ENCODE peak calls at places on chromosomes 4 and X, in nine cellular contexts. I is AG09319, U is OCI-LY7, Z is epithelial cell of esophagus, K is H9, M is mesothelial cell of epicardium, Q is AG04450, C is cardiac fibroblast, D is astrocyte of the spinal cord. E is an unnamed sample.

GRCh38 chr4:148245015-148245414 is 197.2 kb downstream of the NR3C2 start:
- DNase-seq in C (no peak), D (no peak), Z (no peak), Q (no peak), K (no peak), U (no peak), I (no peak), M (no peak), E (no peak)

GRCh38 chr4:2958446-2958845 is 4.8 kb downstream of the NOP14 start:
- DNase-seq in U (no peak), D (peak), M (no peak), I (no peak), K (no peak), Z (peak), Q (no peak), C (peak), E (no peak)

GRCh38 chr4:87216469-87216868 is 3.9 kb downstream of the KLHL8 start:
- DNase-seq in U (no peak), C (peak), M (no peak), Q (no peak), I (no peak), Z (peak), K (no peak), D (no peak), E (no peak)

GRCh38 chr4:54937501-54937900 is 187.9 kb downstream of the KDR start:
- DNase-seq in U (no peak), D (peak), C (no peak), Q (no peak), Z (peak), M (no peak), I (no peak), K (no peak), E (no peak)

GRCh38 chr4:109067509-109068205 is 234.8 kb downstream of the COL25A1 start:
- DNase-seq in D (peak), K (no peak), I (no peak), U (no peak), Z (no peak), M (no peak), C (peak), Q (peak), E (no peak)

GRCh38 chr4:7237863-7238262 is 45.5 kb downstream of the SORCS2 start:
- DNase-seq in Z (no peak), Q (no peak), U (no peak), I (peak), M (no peak), D (no peak), K (no peak), C (no peak), E (no peak)

GRCh38 chr4:142083264-142083663 is 446.9 kb downstream of the IL15 start:
- DNase-seq in M (no peak), D (no peak), U (no peak), K (no peak), C (peak), I (no peak), Z (no peak), Q (no peak), E (no peak)

GRCh38 chr4:24226018-24226417 is 336.2 kb upstream of the PPARGC1A start:
- DNase-seq in Q (no peak), Z (peak), M (no peak), K (no peak), C (peak), D (peak), I (no peak), U (no peak), E (no peak)

GRCh38 chr4:74408639-74409038 is 36.3 kb upstream of the AREG start:
- DNase-seq in Z (peak), U (no peak), Q (no peak), I (no peak), K (no peak), M (no peak), D (no peak), C (peak), E (no peak)

GRCh38 chr4:151806511-151806927 is 45.7 kb upstream of the GATB start:
- DNase-seq in D (peak), M (no peak), C (peak), U (no peak), Z (no peak), Q (peak), I (peak), K (no peak), E (no peak)

DNA sequence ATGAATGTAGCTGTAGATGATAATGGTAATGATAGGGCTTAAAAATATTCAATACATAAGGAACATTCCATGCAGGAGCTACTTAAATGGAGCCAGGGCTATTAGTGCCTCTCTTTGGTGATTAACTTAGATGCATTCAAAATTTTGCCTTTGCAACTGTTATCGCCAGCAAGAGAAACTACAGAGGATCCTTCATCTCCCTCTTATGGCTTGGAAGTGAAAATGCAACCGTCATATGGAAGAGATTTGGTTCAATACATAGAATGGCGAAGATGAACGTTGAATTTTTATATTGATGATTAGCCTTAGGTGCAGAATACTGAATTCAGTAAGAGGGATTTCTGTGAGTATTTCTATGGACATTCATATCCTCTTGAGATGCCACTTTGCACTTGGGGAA is 134.5 kb upstream of the NLGN4X start:
- DNase-seq in Q (no peak), M (no peak), K (no peak), I (no peak), C (no peak), D (no peak), U (no peak), Z (no peak), E (no peak)
- TF ChIP-seq CTCF in Q (no peak), M (no peak), K (peak), I (no peak), C (no peak), D (no peak), U (peak), Z (no peak), E (no peak)

DNA sequence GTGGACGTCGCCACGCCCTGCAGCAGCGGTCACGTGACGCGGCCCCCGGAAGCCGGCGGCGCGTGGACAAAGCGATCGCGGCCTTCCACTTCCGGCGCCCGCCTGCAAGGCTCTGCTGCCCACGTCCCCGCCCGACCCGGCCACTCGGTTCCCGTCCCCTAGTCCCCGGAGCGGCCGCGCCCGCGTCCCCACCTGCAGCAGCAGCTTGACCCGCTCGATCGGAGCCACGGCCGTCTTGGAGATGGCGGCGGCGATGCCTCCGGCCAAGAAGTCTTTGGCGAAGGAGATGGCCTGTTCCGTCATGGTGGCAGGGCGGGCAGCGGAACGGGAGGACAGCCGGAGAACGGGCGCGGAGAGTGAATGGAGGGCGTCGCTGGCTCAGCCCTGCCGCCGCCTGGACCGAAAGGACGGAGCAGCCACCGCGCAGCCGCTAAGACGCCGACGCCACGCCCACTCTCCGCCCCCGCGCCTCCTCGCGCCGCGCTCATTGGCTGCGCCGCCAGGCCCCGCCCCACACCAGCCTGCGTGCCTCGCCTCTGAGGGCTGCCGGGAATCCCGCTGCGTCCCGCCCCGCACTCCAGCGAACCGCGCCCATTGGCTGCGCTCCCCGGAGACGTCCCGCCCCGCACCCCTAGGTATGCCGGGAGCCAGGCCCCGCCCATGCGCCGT is at the start of gene SLC25A6:
- DNase-seq in D (peak), U (peak), Q (peak), I (peak), M (peak), C (peak), Z (peak), K (peak), E (peak)
- TF ChIP-seq CTCF in D (no peak), U (peak), Q (no peak), I (no peak), M (no peak), C (no peak), Z (no peak), K (peak), E (no peak)

GRCh38 chrX:21982311-21982710 is 41.8 kb downstream of the SMS start:
- DNase-seq in U (no peak), K (no peak), D (no peak), Q (no peak), I (no peak), Z (no peak), C (no peak), M (no peak), E (no peak)

GRCh38 chrX:21989415-21989814 is 42.7 kb upstream of the PHEX start:
- DNase-seq in D (no peak), C (no peak), Z (no peak), K (no peak), Q (no peak), M (no peak), U (no peak), I (no peak), E (no peak)

GRCh38 chrX:21990812-21991211 is 41.3 kb upstream of the PHEX start:
- DNase-seq in I (no peak), D (no peak), M (no peak), Q (no peak), U (no peak), K (no peak), C (no peak), Z (no peak), E (no peak)

GRCh38 chrX:21986596-21986995 is 45.5 kb upstream of the PHEX start:
- DNase-seq in C (peak), D (no peak), Q (no peak), I (no peak), Z (peak), M (no peak), U (no peak), K (no peak), E (no peak)

GRCh38 chrX:21985332-21985777 is 44.8 kb downstream of the SMS start:
- DNase-seq in U (peak), D (peak), M (no peak), C (peak), Q (peak), Z (peak), I (peak), K (peak), E (peak)
- TF ChIP-seq CTCF in U (peak), D (peak), M (peak), C (peak), Q (peak), Z (peak), I (peak), K (peak), E (peak)

DNA sequence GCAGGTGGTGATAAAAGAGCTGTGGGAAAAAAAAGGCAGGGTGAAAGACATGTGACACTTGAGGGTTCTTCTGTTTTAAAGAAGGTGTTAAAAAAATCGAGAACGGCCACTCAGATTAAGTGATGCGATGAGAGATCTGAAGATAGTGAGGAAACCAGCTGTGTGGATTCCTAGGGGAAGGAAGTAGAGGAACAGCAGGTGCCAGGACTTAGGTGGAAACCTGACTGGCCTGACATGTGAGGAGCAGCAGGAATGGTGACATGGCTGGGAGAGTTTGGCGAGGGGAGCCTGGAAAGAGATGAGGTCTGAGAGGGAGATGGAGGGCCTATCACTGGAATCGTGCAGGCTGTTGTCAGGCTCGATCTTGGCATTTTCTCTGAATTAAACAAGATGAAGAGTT is 55.5 kb downstream of the BMPR1B start:
- DNase-seq in U (no peak), K (no peak), Q (no peak), C (no peak), D (no peak), I (no peak), Z (no peak), M (no peak), E (no peak)
- TF ChIP-seq CTCF in U (no peak), K (no peak), Q (no peak), C (no peak), D (no peak), I (no peak), Z (no peak), M (no peak), E (no peak)

DNA sequence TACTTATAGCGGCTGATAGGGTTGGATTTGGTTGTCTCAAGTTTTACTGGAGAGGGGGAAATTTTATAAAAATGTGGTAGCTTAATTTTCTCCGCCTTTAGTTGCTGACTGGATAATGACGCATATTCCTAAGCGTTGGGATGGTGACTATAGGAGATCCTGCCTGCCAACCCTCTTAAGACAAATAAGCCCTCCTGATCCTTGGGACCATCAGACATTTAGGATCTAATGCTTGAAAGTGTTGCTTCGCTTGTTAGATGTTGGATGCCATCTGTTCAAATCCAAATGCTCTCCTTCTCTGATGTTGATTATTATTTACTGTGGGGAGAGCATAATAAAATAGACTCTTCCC is 2.2 kb downstream of the RAPGEF2 start:
- DNase-seq in D (peak), U (no peak), I (no peak), M (no peak), C (peak), Z (peak), K (no peak), Q (no peak), E (no peak)
- TF ChIP-seq CTCF in D (no peak), U (no peak), I (no peak), M (no peak), C (no peak), Z (no peak), K (no peak), Q (no peak), E (no peak)

GRCh38 chr4:180566492-180566891 is 1676.7 kb upstream of the TENM3 start:
- DNase-seq in Q (no peak), D (no peak), Z (no peak), I (no peak), U (no peak), M (no peak), C (no peak), K (no peak), E (no peak)

GRCh38 chr4:180560896-180561295 is 1682.3 kb upstream of the TENM3 start:
- DNase-seq in C (peak), K (no peak), I (peak), Z (peak), Q (no peak), M (no peak), D (peak), U (no peak), E (no peak)

GRCh38 chr4:180563977-180564376 is 1679.2 kb upstream of the TENM3 start:
- DNase-seq in Q (no peak), Z (no peak), I (no peak), U (no peak), C (no peak), D (no peak), K (no peak), M (no peak), E (no peak)

GRCh38 chr4:180567080-180567479 is 1676.1 kb upstream of the TENM3 start:
- DNase-seq in C (no peak), U (no peak), M (no peak), I (no peak), Q (no peak), K (no peak), D (no peak), Z (no peak), E (no peak)

DNA sequence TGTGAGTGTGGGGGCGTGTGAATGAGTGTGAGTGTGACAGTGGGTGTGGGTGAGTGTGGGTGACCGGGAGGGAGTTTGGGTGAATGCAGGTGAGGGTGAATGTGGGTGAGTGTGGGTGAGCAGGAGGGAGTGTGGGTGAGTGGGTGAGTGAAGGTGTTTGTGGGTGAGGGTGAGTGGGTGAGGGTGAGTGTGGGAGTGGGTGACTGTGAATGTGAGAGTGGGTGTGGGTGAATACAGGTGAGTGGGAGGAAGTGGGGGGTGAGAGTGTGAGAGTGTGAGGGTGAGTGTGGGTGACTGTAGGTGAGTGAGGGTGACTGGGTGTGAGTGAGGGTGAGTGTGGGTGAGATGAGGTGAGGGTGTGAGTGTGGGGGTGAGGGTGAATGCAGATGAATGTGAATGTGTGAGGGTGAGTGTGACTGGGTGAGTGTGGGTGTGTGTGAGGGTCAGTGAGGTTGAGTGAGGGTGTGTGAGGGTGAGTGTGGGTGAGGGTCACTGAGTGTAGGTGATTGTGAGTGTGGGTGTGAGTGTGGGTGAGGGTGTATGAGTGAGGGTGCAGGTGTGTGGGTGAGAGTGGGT is 1677.3 kb upstream of the TENM3 start:
- DNase-seq in U (no peak), C (no peak), Q (no peak), M (no peak), K (no peak), I (no peak), Z (no peak), D (no peak), E (no peak)
- TF ChIP-seq CTCF in U (no peak), C (no peak), Q (no peak), M (no peak), K (no peak), I (no peak), Z (no peak), D (no peak), E (no peak)

DNA sequence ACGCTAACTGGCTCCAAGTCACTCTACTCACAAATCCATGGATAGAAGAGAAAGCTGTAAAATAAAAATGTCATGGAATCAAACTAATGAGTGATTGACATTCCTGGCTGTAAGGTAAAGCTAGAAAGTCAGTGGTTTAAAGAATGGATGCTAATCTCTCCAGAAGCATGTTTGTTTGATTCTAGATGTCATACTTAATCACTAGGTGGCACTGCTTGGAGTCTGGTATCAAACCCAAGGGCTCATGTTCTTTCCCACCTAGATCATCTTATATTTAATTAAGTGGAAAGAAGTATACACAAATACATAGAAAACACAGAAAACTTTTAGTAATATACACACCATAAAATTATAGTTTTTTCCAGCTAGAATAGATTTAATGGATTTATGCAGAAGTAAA is 2666.6 kb downstream of the PCDH7 start:
- DNase-seq in D (no peak), M (no peak), Z (peak), K (no peak), I (no peak), U (no peak), Q (no peak), C (peak), E (peak)
- TF ChIP-seq CTCF in D (no peak), M (no peak), Z (peak), K (peak), I (no peak), U (peak), Q (no peak), C (no peak), E (peak)

GRCh38 chrX:16469870-16470269 is 180.1 kb upstream of the S100G start:
- DNase-seq in I (no peak), M (no peak), Q (no peak), U (no peak), Z (no peak), C (no peak), D (no peak), K (peak), E (no peak)
- TF ChIP-seq CTCF in I (no peak), M (no peak), Q (no peak), U (peak), Z (no peak), C (no peak), D (peak), K (peak), E (no peak)

DNA sequence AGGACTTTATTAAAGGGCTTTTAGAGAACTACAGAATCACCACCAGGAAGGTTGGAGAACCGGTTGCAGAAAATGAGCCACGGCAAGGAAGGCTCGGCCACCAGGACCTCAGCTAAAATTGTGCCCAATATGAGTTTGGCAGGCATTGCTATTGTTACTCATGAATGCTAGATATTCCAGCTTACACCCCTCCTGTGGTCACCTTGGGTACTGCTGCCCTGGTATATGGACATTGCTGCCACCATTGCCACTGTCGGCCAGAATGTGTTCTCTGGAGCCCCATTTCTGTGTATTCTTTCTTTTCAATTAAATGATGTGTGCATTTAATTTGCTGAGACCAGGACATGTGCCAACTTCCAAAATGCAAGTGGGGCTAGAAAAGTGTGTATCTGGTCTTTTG is 626.7 kb upstream of the BOD1L1 start:
- DNase-seq in D (peak), Q (no peak), M (no peak), C (peak), I (no peak), U (peak), Z (peak), K (peak), E (no peak)
- TF ChIP-seq CTCF in D (peak), Q (peak), M (peak), C (peak), I (peak), U (peak), Z (peak), K (peak), E (peak)

DNA sequence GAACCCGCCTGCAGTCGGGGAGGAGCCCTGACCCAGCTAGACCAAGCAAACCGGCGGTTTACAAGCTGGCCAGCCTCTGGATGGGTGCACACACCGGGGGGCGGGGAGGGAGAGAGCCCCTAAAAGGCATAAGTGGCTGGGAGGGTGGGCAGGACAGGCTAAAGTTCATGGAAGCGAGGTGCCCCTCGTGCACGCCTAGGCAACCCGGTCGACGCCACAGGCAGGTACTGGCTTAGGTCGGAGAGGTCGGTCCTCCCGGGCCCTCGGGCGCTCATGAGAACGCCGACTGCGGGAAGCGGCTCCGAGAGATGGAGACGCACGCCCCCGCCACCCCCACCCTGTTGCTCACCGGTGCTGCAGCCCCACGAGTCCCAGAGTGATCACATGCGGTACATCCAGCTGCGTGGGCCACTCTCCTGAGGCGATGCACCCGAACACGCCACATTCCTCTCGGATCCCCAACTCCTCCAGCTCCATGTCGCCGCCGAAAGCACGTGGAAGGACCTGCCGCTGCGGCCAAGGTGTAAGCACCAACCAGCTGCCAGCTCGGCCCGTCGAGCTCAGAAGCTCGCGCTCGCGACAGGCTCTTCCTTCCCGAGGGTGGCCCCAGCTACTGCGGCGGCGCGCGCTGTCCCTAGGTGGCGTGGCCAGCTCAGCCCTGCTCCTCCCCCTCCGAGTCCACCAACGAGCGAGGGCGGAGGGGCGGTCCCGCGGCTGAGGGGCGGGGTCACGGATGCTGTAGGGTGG is at the start of gene PPAT:
- DNase-seq in Q (peak), Z (peak), I (peak), U (peak), D (peak), K (peak), M (peak), C (peak), E (peak)
- TF ChIP-seq CTCF in Q (peak), Z (peak), I (peak), U (no peak), D (peak), K (peak), M (no peak), C (no peak), E (peak)

E was measured in GM13977.